ENCODE peak calls at places on chromosomes 6 and 20, in six cellular contexts. One of them, this sample, is unnamed.

GRCh38 chr20:33070413-33071053 is 8.9 kb upstream of the BPIFB4 start:
- DNase-seq in OCI-LY7: no peak
- DNase-seq in SK-N-SH: no peak
- DNase-seq in PC-9: no peak
- DNase-seq in MM.1S: no peak
- DNase-seq in GM23248: no peak
- DNase-seq in this sample: no peak

GRCh38 chr6:30678964-30679726 is 6.3 kb upstream of the DHX16 start:
- DNase-seq in OCI-LY7: peak; percentile 89
- DNase-seq in SK-N-SH: peak; percentile 90
- DNase-seq in PC-9: no peak
- DNase-seq in MM.1S: peak; percentile 81
- DNase-seq in GM23248: peak; percentile 80
- DNase-seq in this sample: peak; percentile 95

GRCh38 chr20:34628026-34628425 is 48.9 kb downstream of the PIGU start:
- DNase-seq in OCI-LY7: no peak
- DNase-seq in SK-N-SH: no peak
- DNase-seq in PC-9: no peak
- DNase-seq in MM.1S: no peak
- DNase-seq in GM23248: no peak
- DNase-seq in this sample: no peak

GRCh38 chr20:46400828-46401477 is 5.5 kb downstream of the ELMO2 start:
- DNase-seq in OCI-LY7: no peak
- DNase-seq in SK-N-SH: no peak
- DNase-seq in PC-9: no peak
- DNase-seq in MM.1S: no peak
- DNase-seq in GM23248: peak; percentile 74
- DNase-seq in this sample: peak; percentile 56

GRCh38 chr6:132520953-132521352 is 8.0 kb upstream of the STX7 start:
- DNase-seq in OCI-LY7: no peak
- DNase-seq in SK-N-SH: no peak
- DNase-seq in PC-9: no peak
- DNase-seq in MM.1S: no peak
- DNase-seq in GM23248: peak; percentile 89
- DNase-seq in this sample: no peak

GRCh38 chr6:1481326-1481725 is 92.0 kb downstream of the FOXF2 start:
- DNase-seq in OCI-LY7: no peak
- DNase-seq in SK-N-SH: no peak
- DNase-seq in PC-9: peak; percentile 90
- DNase-seq in MM.1S: no peak
- DNase-seq in GM23248: peak; percentile 96
- DNase-seq in this sample: no peak

GRCh38 chr20:14193885-14194284 is 143.5 kb downstream of the FLRT3 start:
- DNase-seq in OCI-LY7: no peak
- DNase-seq in SK-N-SH: no peak
- DNase-seq in PC-9: no peak
- DNase-seq in MM.1S: no peak
- DNase-seq in GM23248: no peak
- DNase-seq in this sample: no peak

GRCh38 chr6:41442800-41443501 is 103.2 kb upstream of the FOXP4 start:
- DNase-seq in OCI-LY7: no peak
- DNase-seq in SK-N-SH: peak; percentile 69
- DNase-seq in PC-9: no peak
- DNase-seq in MM.1S: no peak
- DNase-seq in GM23248: peak; percentile 43
- DNase-seq in this sample: no peak

GRCh38 chr6:27541212-27541931 is 68.5 kb upstream of the ZNF184 start:
- DNase-seq in OCI-LY7: no peak
- DNase-seq in SK-N-SH: no peak
- DNase-seq in PC-9: no peak
- DNase-seq in MM.1S: no peak
- DNase-seq in GM23248: no peak
- DNase-seq in this sample: no peak

GRCh38 chr20:60137657-60138245 is 179.5 kb downstream of the CDH26 start:
- DNase-seq in OCI-LY7: peak; percentile 50
- DNase-seq in SK-N-SH: no peak
- DNase-seq in PC-9: no peak
- DNase-seq in MM.1S: peak; percentile 83
- DNase-seq in GM23248: peak; percentile 48
- DNase-seq in this sample: peak; percentile 71

GRCh38 chr6:84052204-84052882 is 18.8 kb downstream of the MRAP2 start:
- DNase-seq in OCI-LY7: no peak
- DNase-seq in SK-N-SH: peak; percentile 52
- DNase-seq in PC-9: no peak
- DNase-seq in MM.1S: no peak
- DNase-seq in GM23248: peak; percentile 80
- DNase-seq in this sample: peak; percentile 57

GRCh38 chr6:148374040-148374439 is 31.4 kb downstream of the SASH1 start:
- DNase-seq in OCI-LY7: no peak
- DNase-seq in SK-N-SH: no peak
- DNase-seq in PC-9: no peak
- DNase-seq in MM.1S: no peak
- DNase-seq in GM23248: no peak
- DNase-seq in this sample: no peak

GRCh38 chr20:23687986-23688385 is 852 bp downstream of the CST4 start:
- DNase-seq in OCI-LY7: no peak
- DNase-seq in SK-N-SH: no peak
- DNase-seq in PC-9: no peak
- DNase-seq in MM.1S: no peak
- DNase-seq in GM23248: no peak
- DNase-seq in this sample: no peak

GRCh38 chr20:30985386-30985785 is 272.1 kb upstream of the DEFB115 start:
- DNase-seq in OCI-LY7: no peak
- DNase-seq in SK-N-SH: no peak
- DNase-seq in PC-9: no peak
- DNase-seq in MM.1S: no peak
- DNase-seq in GM23248: no peak
- DNase-seq in this sample: no peak

GRCh38 chr6:75205776-75206334 is at the start of gene COL12A1:
- DNase-seq in OCI-LY7: no peak
- DNase-seq in SK-N-SH: peak; percentile 32
- DNase-seq in PC-9: peak; percentile 88
- DNase-seq in MM.1S: no peak
- DNase-seq in GM23248: peak; percentile 99
- DNase-seq in this sample: no peak

GRCh38 chr6:81876977-81877376 is 124.5 kb upstream of the TENT5A start:
- DNase-seq in OCI-LY7: no peak
- DNase-seq in SK-N-SH: no peak
- DNase-seq in PC-9: no peak
- DNase-seq in MM.1S: no peak
- DNase-seq in GM23248: peak; percentile 60
- DNase-seq in this sample: no peak

GRCh38 chr6:165834613-165835259 is 171.7 kb upstream of the PDE10A start:
- DNase-seq in OCI-LY7: no peak
- DNase-seq in SK-N-SH: no peak
- DNase-seq in PC-9: no peak
- DNase-seq in MM.1S: no peak
- DNase-seq in GM23248: no peak
- DNase-seq in this sample: peak; percentile 17

GRCh38 chr6:74671558-74672025 is 534.3 kb downstream of the COL12A1 start:
- DNase-seq in OCI-LY7: no peak
- DNase-seq in SK-N-SH: no peak
- DNase-seq in PC-9: no peak
- DNase-seq in MM.1S: no peak
- DNase-seq in GM23248: peak; percentile 94
- DNase-seq in this sample: no peak

GRCh38 chr6:22596011-22596410 is 26.6 kb downstream of the HDGFL1 start:
- DNase-seq in OCI-LY7: no peak
- DNase-seq in SK-N-SH: no peak
- DNase-seq in PC-9: no peak
- DNase-seq in MM.1S: no peak
- DNase-seq in GM23248: peak; percentile 2
- DNase-seq in this sample: no peak

GRCh38 chr6:144896296-144896695 is 611.2 kb downstream of the UTRN start:
- DNase-seq in OCI-LY7: no peak
- DNase-seq in SK-N-SH: no peak
- DNase-seq in PC-9: no peak
- DNase-seq in MM.1S: no peak
- DNase-seq in GM23248: no peak
- DNase-seq in this sample: no peak

GRCh38 chr6:14272111-14273085 is 154.8 kb downstream of the CD83 start:
- DNase-seq in OCI-LY7: no peak
- DNase-seq in SK-N-SH: no peak
- DNase-seq in PC-9: peak; percentile 90
- DNase-seq in MM.1S: no peak
- DNase-seq in GM23248: peak; percentile 52
- DNase-seq in this sample: no peak

GRCh38 chr6:87799651-87800050 is 97.6 kb upstream of the AKIRIN2 start:
- DNase-seq in OCI-LY7: peak; percentile 80
- DNase-seq in SK-N-SH: no peak
- DNase-seq in PC-9: no peak
- DNase-seq in MM.1S: peak; percentile 55
- DNase-seq in GM23248: no peak
- DNase-seq in this sample: peak; percentile 56

GRCh38 chr6:129774697-129775447 is 64.9 kb upstream of the ARHGAP18 start:
- DNase-seq in OCI-LY7: peak; percentile 57
- DNase-seq in SK-N-SH: peak; percentile 64
- DNase-seq in PC-9: peak; percentile 58
- DNase-seq in MM.1S: peak; percentile 42
- DNase-seq in GM23248: peak; percentile 82
- DNase-seq in this sample: peak; percentile 89

GRCh38 chr6:34642427-34642826 is 54.1 kb downstream of the ILRUN start:
- DNase-seq in OCI-LY7: no peak
- DNase-seq in SK-N-SH: no peak
- DNase-seq in PC-9: no peak
- DNase-seq in MM.1S: no peak
- DNase-seq in GM23248: no peak
- DNase-seq in this sample: no peak

GRCh38 chr20:31815408-31816188 is 3.6 kb upstream of the MYLK2 start:
- DNase-seq in OCI-LY7: no peak
- DNase-seq in SK-N-SH: peak; percentile 62
- DNase-seq in PC-9: no peak
- DNase-seq in MM.1S: no peak
- DNase-seq in GM23248: peak; percentile 47
- DNase-seq in this sample: no peak

GRCh38 chr20:19056909-19057308 is 155.5 kb upstream of the SLC24A3 start:
- DNase-seq in OCI-LY7: peak; percentile 7
- DNase-seq in SK-N-SH: no peak
- DNase-seq in PC-9: no peak
- DNase-seq in MM.1S: no peak
- DNase-seq in GM23248: no peak
- DNase-seq in this sample: no peak
- H2AFZ ChIP-seq in OCI-LY7: no peak overlapping the region
- H2AFZ ChIP-seq in SK-N-SH: no peak overlapping the region
- H2AFZ ChIP-seq in PC-9: no peak overlapping the region
- H2AFZ ChIP-seq in MM.1S: no peak overlapping the region
- H2AFZ ChIP-seq in GM23248: no peak overlapping the region
- H2AFZ ChIP-seq in this sample: no peak overlapping the region

GRCh38 chr6:44505751-44506150 is 118.2 kb downstream of the CDC5L start:
- DNase-seq in OCI-LY7: no peak
- DNase-seq in SK-N-SH: no peak
- DNase-seq in PC-9: no peak
- DNase-seq in MM.1S: no peak
- DNase-seq in GM23248: no peak
- DNase-seq in this sample: no peak

GRCh38 chr6:44504321-44504761 is 116.8 kb downstream of the CDC5L start:
- DNase-seq in OCI-LY7: no peak
- DNase-seq in SK-N-SH: no peak
- DNase-seq in PC-9: no peak
- DNase-seq in MM.1S: no peak
- DNase-seq in GM23248: no peak
- DNase-seq in this sample: no peak

GRCh38 chr6:44507014-44507413 is 119.5 kb downstream of the CDC5L start:
- DNase-seq in OCI-LY7: no peak
- DNase-seq in SK-N-SH: no peak
- DNase-seq in PC-9: no peak
- DNase-seq in MM.1S: no peak
- DNase-seq in GM23248: no peak
- DNase-seq in this sample: no peak

GRCh38 chr6:44500074-44500473 is 112.6 kb downstream of the CDC5L start:
- DNase-seq in OCI-LY7: no peak
- DNase-seq in SK-N-SH: no peak
- DNase-seq in PC-9: no peak
- DNase-seq in MM.1S: no peak
- DNase-seq in GM23248: no peak
- DNase-seq in this sample: no peak

DNA sequence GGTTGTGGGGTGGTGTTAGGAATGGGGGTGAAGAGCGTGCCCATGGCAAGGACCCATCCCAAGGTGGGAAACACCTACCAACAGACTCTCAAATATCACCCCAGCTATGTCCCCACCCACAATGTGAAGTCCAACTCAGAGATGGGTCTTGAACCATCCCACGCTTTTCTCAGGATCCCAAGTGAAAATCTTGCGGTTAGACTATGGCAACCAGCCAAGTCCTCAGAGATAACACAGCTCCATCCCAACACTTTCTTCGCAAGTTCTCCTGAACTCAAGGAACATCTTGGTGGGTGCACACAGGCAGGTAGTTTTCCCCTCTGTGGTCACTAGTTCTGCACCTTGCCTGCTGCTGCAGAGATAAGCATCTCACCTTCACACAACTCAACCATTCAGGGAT is 116.0 kb downstream of the CDC5L start:
- DNase-seq in OCI-LY7: no peak
- DNase-seq in SK-N-SH: no peak
- DNase-seq in PC-9: no peak
- DNase-seq in MM.1S: no peak
- DNase-seq in GM23248: no peak
- DNase-seq in this sample: no peak
- H3K9me2 ChIP-seq in OCI-LY7: no peaks in the 10 kb centered on the region
- H3K9me2 ChIP-seq in SK-N-SH: no peaks in the 10 kb centered on the region
- H3K9me2 ChIP-seq in PC-9: no peaks in the 10 kb centered on the region
- H3K9me2 ChIP-seq in MM.1S: no peaks in the 10 kb centered on the region
- H3K9me2 ChIP-seq in GM23248: no peaks in the 10 kb centered on the region
- H3K9me2 ChIP-seq in this sample: no peaks in the 10 kb centered on the region

GRCh38 chr6:53359843-53360834 is 11.4 kb upstream of the ELOVL5 start:
- DNase-seq in OCI-LY7: peak; percentile 38
- DNase-seq in SK-N-SH: peak; percentile 25
- DNase-seq in PC-9: no peak
- DNase-seq in MM.1S: no peak
- DNase-seq in GM23248: peak; percentile 63
- DNase-seq in this sample: no peak
- H3K4me2 ChIP-seq in OCI-LY7: peak overlapping the region; percentile 69
- H3K4me2 ChIP-seq in SK-N-SH: peak overlapping the region; percentile 91
- H3K4me2 ChIP-seq in PC-9: peak overlapping the region; percentile 85
- H3K4me2 ChIP-seq in MM.1S: peak overlapping the region; percentile 81
- H3K4me2 ChIP-seq in GM23248: peak overlapping the region; percentile 82
- H3K4me2 ChIP-seq in this sample: peak overlapping the region; percentile 99

GRCh38 chr20:7741866-7742265 is 198.4 kb downstream of the HAO1 start:
- DNase-seq in OCI-LY7: no peak
- DNase-seq in SK-N-SH: no peak
- DNase-seq in PC-9: no peak
- DNase-seq in MM.1S: no peak
- DNase-seq in GM23248: no peak
- DNase-seq in this sample: no peak

GRCh38 chr20:7744411-7744810 is 195.8 kb downstream of the HAO1 start:
- DNase-seq in OCI-LY7: no peak
- DNase-seq in SK-N-SH: no peak
- DNase-seq in PC-9: no peak
- DNase-seq in MM.1S: no peak
- DNase-seq in GM23248: peak; percentile 84
- DNase-seq in this sample: no peak

DNA sequence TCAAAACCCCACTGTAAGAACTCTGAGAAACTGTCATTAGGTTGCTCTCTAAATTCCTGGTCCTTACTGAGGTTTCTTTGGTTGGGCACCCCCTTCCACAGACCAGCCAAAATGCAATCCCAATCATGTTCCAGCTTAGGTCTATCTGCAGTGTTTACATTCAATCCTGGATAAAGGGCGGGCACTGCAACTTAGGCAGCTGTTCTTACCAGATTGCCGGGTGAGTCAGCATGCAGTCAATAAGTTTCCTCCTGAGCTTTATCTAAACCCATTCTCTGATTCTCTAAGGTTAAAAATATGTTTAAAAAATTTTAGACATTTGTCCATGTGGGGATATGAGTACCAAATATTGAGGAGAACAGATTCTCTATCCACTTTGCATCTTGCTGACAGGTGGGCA is 197.8 kb downstream of the HAO1 start:
- DNase-seq in OCI-LY7: no peak
- DNase-seq in SK-N-SH: no peak
- DNase-seq in PC-9: no peak
- DNase-seq in MM.1S: no peak
- DNase-seq in GM23248: peak; percentile 64
- DNase-seq in this sample: no peak
- H2AFZ ChIP-seq in OCI-LY7: no peak overlapping the region
- H2AFZ ChIP-seq in SK-N-SH: no peak overlapping the region
- H2AFZ ChIP-seq in PC-9: no peak overlapping the region
- H2AFZ ChIP-seq in MM.1S: no peak overlapping the region
- H2AFZ ChIP-seq in GM23248: no peak overlapping the region
- H2AFZ ChIP-seq in this sample: no peak overlapping the region